ENCODE peak calls at places on chromosomes 7 and 10, in five cellular contexts. X is bronchial epithelial cell, R is IMR-90, W is kidney epithelial cell, V is upper lobe of left lung. L is an unnamed sample.

GRCh38 chr10:99958287-99958686 is 51.5 kb downstream of the DNMBP start:
- DNase-seq in X (no peak), R (peak; percentile 67), W (no peak), V (no peak), L (no peak)

GRCh38 chr10:93481931-93482834 is at the start of gene MYOF:
- DNase-seq in X (peak; percentile 88), R (peak; percentile 93), W (no peak), V (peak; percentile 77), L (no peak)

GRCh38 chr10:99930731-99931550 is 78.8 kb downstream of the DNMBP start:
- DNase-seq in X (peak; percentile 94), R (peak; percentile 44), W (peak; percentile 84), V (no peak), L (no peak)

GRCh38 chr10:26391701-26392695 is 46.1 kb upstream of the APBB1IP start:
- DNase-seq in X (no peak), R (no peak), W (no peak), V (peak; percentile 85), L (no peak)

GRCh38 chr7:40572810-40573470 is 438.1 kb downstream of the SUGCT start:
- DNase-seq in X (no peak), R (peak; percentile 93), W (no peak), V (no peak), L (no peak)

GRCh38 chr7:94656925-94657731 is 1.2 kb upstream of the SGCE start:
- DNase-seq in X (peak; percentile 34), R (peak; percentile 40), W (no peak), V (no peak), L (no peak)

GRCh38 chr10:94066411-94066810 is 72.7 kb downstream of the PLCE1 start:
- DNase-seq in X (peak; percentile 31), R (peak; percentile 65), W (no peak), V (no peak), L (no peak)

GRCh38 chr7:22821702-22822485 is 755 bp downstream of the TOMM7 start:
- DNase-seq in X (peak; percentile 18), R (no peak), W (no peak), V (no peak), L (no peak)

GRCh38 chr7:6647080-6647479 is 10.0 kb downstream of the ZNF316 start:
- DNase-seq in X (no peak), R (no peak), W (no peak), V (no peak), L (no peak)

GRCh38 chr7:45072131-45073030 is 16.4 kb downstream of the NACAD start:
- DNase-seq in X (no peak), R (no peak), W (no peak), V (no peak), L (no peak)

GRCh38 chr7:149280151-149280550 is 18.2 kb downstream of the ZNF783 start:
- DNase-seq in X (no peak), R (no peak), W (no peak), V (no peak), L (no peak)
- H3K36me3 ChIP-seq in X (peaks cover 15% of the 10 kb centered on the region), R (peaks cover 42% of the 10 kb centered on the region), W (peaks cover 2% of the 10 kb centered on the region), V (peaks cover 43% of the 10 kb centered on the region), L (peaks cover 10% of the 10 kb centered on the region)

GRCh38 chr7:122532406-122533269 is 166.3 kb downstream of the RNF133 start:
- DNase-seq in X (peak; percentile 21), R (peak; percentile 5), W (no peak), V (no peak), L (no peak)
- TF ChIP-seq CTCF in X (peak; percentile 4), R (peak; percentile 45), W (peak; percentile 35), V (no peak), L (no peak)

GRCh38 chr7:5497158-5498103 is 73.8 kb upstream of the TNRC18 start:
- DNase-seq in X (no peak), R (no peak), W (no peak), V (no peak), L (no peak)

GRCh38 chr7:5501465-5501864 is 77.8 kb upstream of the TNRC18 start:
- DNase-seq in X (no peak), R (no peak), W (no peak), V (peak; percentile 80), L (no peak)

GRCh38 chr7:5500777-5501350 is 77.2 kb upstream of the TNRC18 start:
- DNase-seq in X (no peak), R (no peak), W (no peak), V (peak; percentile 80), L (no peak)

GRCh38 chr7:5502726-5503243 is 79.2 kb upstream of the TNRC18 start:
- DNase-seq in X (no peak), R (no peak), W (no peak), V (no peak), L (no peak)

DNA sequence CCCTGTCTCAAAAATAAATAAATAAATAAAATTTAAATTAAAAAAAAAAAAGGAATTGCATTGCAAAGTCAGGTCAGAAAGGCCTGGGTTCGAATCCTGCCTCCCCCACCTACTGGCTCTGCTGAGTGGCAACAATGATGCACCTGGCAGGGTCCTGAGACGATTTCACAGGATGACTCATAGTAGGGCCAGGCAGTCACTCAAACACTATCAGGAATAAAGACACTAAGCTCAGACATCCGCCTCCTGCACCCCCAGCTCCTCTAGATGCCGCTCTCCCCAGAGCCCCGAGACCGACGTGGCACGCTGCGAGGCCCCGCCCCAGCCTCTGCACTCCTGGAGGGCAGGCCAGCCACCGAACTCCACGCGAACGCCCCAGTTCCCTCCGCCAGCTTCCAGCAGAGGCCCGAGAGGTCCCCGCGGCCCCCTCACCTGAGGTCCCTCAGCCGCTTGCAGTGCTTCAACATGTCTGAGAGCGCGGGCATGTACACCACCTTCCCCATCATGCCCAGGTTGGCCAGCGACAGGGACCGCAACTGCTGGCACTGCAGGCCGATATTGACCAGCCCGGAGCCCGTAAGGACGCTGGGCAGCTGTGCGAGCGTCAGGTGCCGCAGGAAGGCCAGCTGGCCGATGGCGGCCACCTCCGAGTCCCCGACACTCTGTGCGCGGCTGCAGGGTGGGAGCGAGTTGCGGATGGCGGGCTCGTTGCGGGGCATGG is 76.6 kb upstream of the TNRC18 start:
- DNase-seq in X (peak; percentile 48), R (peak; percentile 35), W (no peak), V (peak; percentile 71), L (no peak)
- H3K36me3 ChIP-seq in X (peaks cover 16% of the 10 kb centered on the region), R (peaks cover 49% of the 10 kb centered on the region), W (peaks cover 3% of the 10 kb centered on the region), V (peaks cover 43% of the 10 kb centered on the region), L (peaks cover 16% of the 10 kb centered on the region)

GRCh38 chr10:113283189-113283588 is 269.7 kb upstream of the HABP2 start:
- DNase-seq in X (no peak), R (no peak), W (no peak), V (peak; percentile 12), L (no peak)
- TF ChIP-seq CTCF in X (no peak), R (no peak), W (no peak), V (no peak), L (no peak)